ENCODE peak calls at places on chromosomes 13 and 19, in four cellular contexts. A, B, Z and J are unnamed samples.

GRCh38 chr19:3821857-3822364 is 35.7 kb upstream of the MATK start:
- DNase-seq in Z (peak), B (peak), A (peak), J (peak)

GRCh38 chr19:44903602-44904425 is 1.8 kb upstream of the APOE start:
- DNase-seq in Z (peak), B (peak), A (peak), J (peak)

GRCh38 chr13:69243366-69243765 is 864.3 kb upstream of the ATXN8OS start:
- DNase-seq in B (peak), A (no peak), Z (no peak), J (no peak)

GRCh38 chr19:50277966-50278580 is 51.1 kb downstream of the KCNC3 start:
- DNase-seq in B (no peak), A (no peak), Z (no peak), J (no peak)

GRCh38 chr19:8022275-8022674 is 16.8 kb upstream of the ELAVL1 start:
- DNase-seq in Z (no peak), A (no peak), B (no peak), J (no peak)

GRCh38 chr19:10271543-10272086 is 695 bp downstream of the ICAM1 start:
- DNase-seq in Z (no peak), A (peak), B (no peak), J (no peak)

GRCh38 chr13:36920612-36921185 is 661 bp upstream of the SMAD9 start:
- DNase-seq in A (no peak), B (no peak), Z (no peak), J (no peak)

GRCh38 chr13:20521388-20521787 is 4.3 kb downstream of the CRYL1 start:
- DNase-seq in Z (no peak), A (no peak), B (no peak), J (no peak)

GRCh38 chr13:21330126-21330861 is 128.8 kb downstream of the ZDHHC20 start:
- DNase-seq in Z (no peak), B (no peak), A (no peak), J (no peak)

GRCh38 chr19:8094336-8094735 is 41.8 kb downstream of the CCL25 start:
- DNase-seq in B (no peak), A (no peak), Z (no peak), J (no peak)

GRCh38 chr19:46859637-46860124 is 1.1 kb upstream of the ARHGAP35 start:
- DNase-seq in B (peak), Z (no peak), A (peak), J (no peak)

GRCh38 chr19:52322429-52322828 is 13.6 kb upstream of the ZNF610 start:
- DNase-seq in Z (no peak), B (no peak), A (no peak), J (no peak)

GRCh38 chr13:48978942-48979601 is 3.4 kb downstream of the FNDC3A start:
- DNase-seq in Z (no peak), A (peak), B (no peak), J (no peak)

GRCh38 chr13:79874396-79875360 is 393.7 kb downstream of the NDFIP2 start:
- DNase-seq in B (no peak), A (peak), Z (no peak), J (peak)

GRCh38 chr19:18879579-18880373 is 16.2 kb downstream of the CERS1 start:
- DNase-seq in B (no peak), Z (no peak), A (peak), J (no peak)

GRCh38 chr13:106344318-106344717 is 191.1 kb downstream of the EFNB2 start:
- DNase-seq in A (no peak), B (no peak), Z (no peak), J (no peak)

GRCh38 chr19:5889288-5889971 is 14.2 kb downstream of the NDUFA11 start:
- DNase-seq in Z (no peak), B (no peak), A (no peak), J (no peak)

GRCh38 chr13:91598655-91599054 is 200.2 kb downstream of the GPC5 start:
- DNase-seq in Z (no peak), A (no peak), B (no peak), J (no peak)

GRCh38 chr13:112804374-112804773 is 114.5 kb downstream of the ATP11A start:
- DNase-seq in A (no peak), B (no peak), Z (no peak), J (no peak)

GRCh38 chr13:22883262-22883840 is 297.4 kb upstream of the SGCG start:
- DNase-seq in B (no peak), A (no peak), Z (no peak), J (no peak)

GRCh38 chr13:32017449-32017848 is 14.1 kb upstream of the FRY start:
- DNase-seq in Z (no peak), B (no peak), A (no peak), J (no peak)

GRCh38 chr13:101614491-101614890 is 162.0 kb downstream of the ITGBL1 start:
- DNase-seq in B (no peak), A (no peak), Z (no peak), J (peak)

GRCh38 chr13:21040120-21040834 is 21.1 kb downstream of the LATS2 start:
- DNase-seq in B (no peak), A (no peak), Z (no peak), J (no peak)

GRCh38 chr19:43311256-43311655 is 41.9 kb upstream of the PSG9 start:
- DNase-seq in B (no peak), Z (no peak), A (no peak), J (no peak)

GRCh38 chr13:24502567-24503375 is 9.8 kb downstream of the PARP4 start:
- DNase-seq in Z (no peak), A (peak), B (peak), J (no peak)

GRCh38 chr19:2977001-2977685 is at the start of gene TLE6:
- DNase-seq in A (peak), Z (peak), B (peak), J (peak)

GRCh38 chr13:51771418-51772104 is 32.4 kb downstream of the DHRS12 start:
- DNase-seq in Z (no peak), A (no peak), B (no peak), J (peak)

GRCh38 chr19:17079710-17080440 is 4.3 kb downstream of the MYO9B start:
- DNase-seq in Z (peak), A (peak), B (no peak), J (peak)

GRCh38 chr19:44792286-44792685 is 14.6 kb downstream of the CBLC start:
- DNase-seq in Z (no peak), A (no peak), B (peak), J (no peak)

GRCh38 chr13:43911871-43912270 is 32.2 kb downstream of the LACC1 start:
- DNase-seq in A (no peak), Z (no peak), B (no peak), J (no peak)

GRCh38 chr19:2462635-2463421 is 6.1 kb upstream of the LMNB2 start:
- DNase-seq in A (peak), Z (no peak), B (peak), J (peak)

GRCh38 chr13:48750588-48751383 is 97.1 kb downstream of the CYSLTR2 start:
- DNase-seq in B (no peak), A (no peak), Z (no peak), J (no peak)

GRCh38 chr19:50962245-50962644 is 7.1 kb downstream of the KLK6 start:
- DNase-seq in A (no peak), Z (no peak), B (no peak), J (no peak)

GRCh38 chr13:93420887-93421286 is 194.3 kb downstream of the GPC6 start:
- DNase-seq in A (no peak), Z (no peak), B (no peak), J (no peak)

GRCh38 chr13:31056650-31057275 is 104.9 kb downstream of the HSPH1 start:
- DNase-seq in Z (no peak), B (no peak), A (no peak), J (no peak)

GRCh38 chr13:53276265-53276664 is 247.7 kb downstream of the OLFM4 start:
- DNase-seq in Z (no peak), B (no peak), A (no peak), J (no peak)

GRCh38 chr13:105702441-105702840 is 833.0 kb downstream of the EFNB2 start:
- DNase-seq in Z (no peak), B (no peak), A (no peak), J (no peak)

GRCh38 chr19:45130888-45131615 is 29.7 kb downstream of the NKPD1 start:
- DNase-seq in Z (no peak), B (peak), A (peak), J (peak)